ENCODE peak calls at places on chromosomes 13 and 19, in six cellular contexts. Z is K562, L is HepG2, J is SK-N-SH, N is GM12891, Q is H1. V is an unnamed sample.

GRCh38 chr19:52187407-52187806 is 2.4 kb upstream of the PPP2R1A start:
- DNase-seq in Z (no peak), L (no peak), J (no peak), N (no peak), Q (no peak), V (no peak)

GRCh38 chr13:36074659-36075058 is 56.5 kb downstream of the DCLK1 start:
- DNase-seq in Z (no peak), L (no peak), J (no peak), N (no peak), Q (no peak), V (no peak)

GRCh38 chr13:20247403-20247802 is 15.3 kb upstream of the GJB6 start:
- DNase-seq in Z (no peak), L (no peak), J (no peak), N (no peak), Q (no peak), V (no peak)

GRCh38 chr13:50156140-50156539 is 140.9 kb downstream of the KCNRG start:
- DNase-seq in Z (no peak), L (peak; percentile 35), J (no peak), N (no peak), Q (no peak), V (no peak)

GRCh38 chr13:46753917-46754316 is 43.0 kb downstream of the ESD start:
- DNase-seq in Z (no peak), L (no peak), J (no peak), N (no peak), Q (no peak), V (no peak)

GRCh38 chr19:19034204-19034624 is 811 bp downstream of the ARMC6 start:
- DNase-seq in Z (peak; percentile 92), L (peak; percentile 81), J (peak; percentile 79), N (peak; percentile 79), Q (peak; percentile 66), V (peak; percentile 83)

GRCh38 chr13:97057196-97057595 is 62.9 kb upstream of the OXGR1 start:
- DNase-seq in Z (no peak), L (no peak), J (no peak), N (no peak), Q (no peak), V (no peak)

GRCh38 chr13:57632276-57633140 is 964 bp downstream of the PCDH17 start:
- DNase-seq in Z (no peak), L (no peak), J (peak; percentile 54), N (no peak), Q (peak; percentile 72), V (no peak)

GRCh38 chr13:28161370-28161769 is 23.0 kb downstream of the PAN3 start:
- DNase-seq in Z (peak; percentile 33), L (peak; percentile 68), J (no peak), N (no peak), Q (no peak), V (no peak)

DNA sequence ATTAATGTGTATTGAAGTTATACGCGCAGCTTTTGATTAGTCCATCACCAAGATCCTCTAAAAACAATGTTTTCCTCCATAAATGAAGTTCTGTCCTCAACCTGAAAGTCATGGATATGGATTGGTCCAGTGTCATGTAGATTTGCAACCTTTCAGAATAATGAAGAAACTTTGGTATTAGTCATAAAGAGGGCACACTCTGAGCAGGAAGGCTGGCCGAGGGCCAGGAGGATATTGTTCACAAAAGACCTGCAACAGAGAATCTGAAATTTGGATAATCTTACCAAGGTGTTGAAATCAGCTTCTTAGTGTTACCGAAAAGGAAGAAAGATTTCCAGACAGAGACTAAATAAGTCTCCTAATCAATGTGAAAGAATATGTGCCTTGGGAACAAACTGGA is 20.7 kb downstream of the CLDN10 start:
- DNase-seq in Z (no peak), L (no peak), J (no peak), N (no peak), Q (no peak), V (no peak)
- TF ChIP-seq TAF1 in Z (no peak), L (no peak), J (no peak), N (no peak), Q (no peak), V (no peak)

GRCh38 chr19:51181913-51182419 is 39.9 kb downstream of the SIGLEC7 start:
- DNase-seq in Z (no peak), L (no peak), J (peak; percentile 36), N (no peak), Q (no peak), V (no peak)
- TF ChIP-seq TAF1 in Z (no peak), L (no peak), J (no peak), N (no peak), Q (no peak), V (no peak)

GRCh38 chr13:110554227-110554836 is 7.2 kb downstream of the RAB20 start:
- DNase-seq in Z (no peak), L (no peak), J (no peak), N (no peak), Q (no peak), V (no peak)
- TF ChIP-seq TAF1 in Z (no peak), L (no peak), J (no peak), N (no peak), Q (no peak), V (no peak)

DNA sequence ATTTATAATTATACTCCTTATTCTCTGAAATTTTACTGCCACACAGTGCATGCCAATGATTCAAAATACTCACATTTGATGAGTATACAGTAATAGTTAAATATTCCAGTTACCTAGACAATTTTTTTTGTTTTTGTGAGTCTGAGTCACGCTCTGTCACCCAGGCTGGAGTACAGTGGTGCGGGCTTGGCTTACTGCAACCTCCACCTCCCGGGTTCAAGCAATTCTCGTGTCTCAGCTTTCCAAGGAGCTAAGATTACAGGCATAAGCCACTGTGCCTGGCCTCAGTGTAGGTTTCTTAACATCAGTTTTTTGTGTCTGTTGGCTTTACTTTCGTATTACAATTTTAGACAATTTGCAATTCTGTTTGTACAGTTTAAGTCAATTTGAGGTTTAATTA is 87.1 kb downstream of the ZNF486 start:
- DNase-seq in Z (no peak), L (no peak), J (no peak), N (no peak), Q (no peak), V (no peak)
- TF ChIP-seq TAF1 in Z (no peak), L (no peak), J (no peak), N (no peak), Q (no peak), V (no peak)

DNA sequence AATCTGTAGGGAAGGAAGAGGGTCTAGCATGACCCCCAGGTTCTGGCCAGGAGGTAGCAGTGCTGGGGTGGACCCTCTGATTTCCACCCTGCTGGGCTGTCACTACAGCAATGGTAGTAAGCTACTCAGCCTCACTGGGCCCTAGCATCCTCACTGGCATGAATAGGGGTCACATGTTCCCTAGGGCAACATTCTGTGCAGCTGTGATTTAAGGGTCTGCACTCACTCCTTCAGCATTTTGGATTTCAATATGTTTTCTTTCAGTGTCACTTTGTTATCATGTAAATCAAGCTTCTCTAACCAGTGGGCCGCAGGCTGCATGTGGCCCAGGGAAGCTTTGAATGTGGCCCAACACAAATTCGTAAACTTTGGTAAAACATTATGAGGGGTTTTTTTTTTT is 57.8 kb downstream of the SPATA13 start:
- DNase-seq in Z (no peak), L (no peak), J (no peak), N (no peak), Q (no peak), V (no peak)
- TF ChIP-seq TAF1 in Z (no peak), L (no peak), J (no peak), N (no peak), Q (no peak), V (no peak)

GRCh38 chr13:100089633-100090032 is 740 bp downstream of the PCCA start:
- DNase-seq in Z (no peak), L (no peak), J (no peak), N (no peak), Q (no peak), V (no peak)
- TF ChIP-seq TAF1 in Z (no peak), L (no peak), J (no peak), N (no peak), Q (no peak), V (no peak)

DNA sequence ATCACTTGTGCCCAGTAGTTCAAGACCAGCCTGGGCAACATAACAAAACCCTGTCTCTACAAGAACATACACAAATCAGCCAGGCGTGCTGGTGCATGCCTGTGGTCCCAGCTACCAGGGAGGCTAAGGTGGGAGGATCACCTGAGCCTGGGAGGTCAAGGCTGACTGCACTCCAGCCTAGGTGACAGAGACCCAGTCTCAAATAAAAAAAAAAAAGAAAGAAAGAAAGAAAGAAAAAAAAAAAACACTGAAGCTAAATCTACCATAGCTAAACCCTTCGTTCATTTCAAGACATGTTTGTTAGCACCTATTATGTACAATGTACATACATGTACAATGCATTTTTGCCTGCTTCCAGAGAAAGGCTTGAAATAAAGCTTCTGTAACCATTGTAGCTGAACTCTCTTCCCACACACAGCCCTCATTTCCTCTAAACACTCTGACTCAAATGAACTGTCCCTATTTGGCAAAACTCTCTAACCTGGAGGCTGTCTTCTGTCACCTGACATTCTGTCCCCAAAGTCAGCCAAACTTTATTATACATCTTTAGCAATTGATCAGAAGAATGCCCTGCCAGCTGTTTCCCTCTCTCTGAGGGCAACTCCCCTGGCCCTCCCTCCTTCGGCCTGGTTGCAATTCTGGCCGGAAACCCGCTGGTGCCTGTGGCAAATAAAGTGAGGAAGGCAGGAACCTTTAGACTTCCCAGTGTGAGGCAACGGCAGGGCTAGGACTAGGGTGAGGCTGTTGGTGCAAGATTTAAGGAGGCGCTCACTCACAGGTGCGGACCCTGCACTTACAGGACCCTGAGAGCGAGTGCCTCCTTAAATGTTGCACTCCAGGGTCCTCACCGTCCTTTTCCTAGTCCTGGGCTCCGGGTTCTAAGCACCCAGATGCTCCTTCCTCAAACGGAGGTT is 1.8 kb downstream of the ETHE1 start:
- DNase-seq in Z (no peak), L (peak; percentile 87), J (no peak), N (no peak), Q (peak; percentile 63), V (no peak)
- TF ChIP-seq TAF1 in Z (no peak), L (peak; percentile 39), J (no peak), N (no peak), Q (no peak), V (no peak)

V was measured in GM12892.